ENCODE peak calls at places on chromosomes 11 and 22, in seven cellular contexts. D, B, M, C, L, K and A are unnamed samples.

GRCh38 chr11:111378773-111379499 is at the start of gene POU2AF1:
- DNase-seq in D (no peak), B (peak), M (no peak), C (peak), L (no peak), K (peak), A (no peak)

GRCh38 chr22:37802310-37803194 is 5.2 kb upstream of the GCAT start:
- DNase-seq in D (no peak), B (no peak), M (peak), C (no peak), L (no peak), K (peak), A (no peak)

GRCh38 chr11:103906291-103906850 is 130.1 kb upstream of the DDI1 start:
- DNase-seq in D (no peak), B (no peak), M (no peak), C (no peak), L (no peak), K (no peak), A (no peak)

GRCh38 chr22:47201996-47202818 is 439.8 kb downstream of the TBC1D22A start:
- DNase-seq in D (no peak), B (no peak), M (no peak), C (no peak), L (no peak), K (no peak), A (no peak)

GRCh38 chr22:49545606-49546005 is 282.1 kb downstream of the BRD1 start:
- DNase-seq in D (no peak), B (no peak), M (no peak), C (no peak), L (peak), K (no peak), A (no peak)

GRCh38 chr11:13668957-13669521 is 571 bp downstream of the FAR1 start:
- DNase-seq in D (no peak), B (peak), M (peak), C (peak), L (peak), K (peak), A (no peak)

GRCh38 chr11:44316388-44317240 is 6.7 kb upstream of the ALX4 start:
- DNase-seq in D (peak), B (no peak), M (peak), C (no peak), L (peak), K (no peak), A (no peak)

GRCh38 chr11:66361502-66361941 is 10.0 kb downstream of the SLC29A2 start:
- DNase-seq in D (no peak), B (no peak), M (no peak), C (no peak), L (peak), K (no peak), A (no peak)

GRCh38 chr22:37162221-37163095 is 12.7 kb upstream of the IL2RB start:
- DNase-seq in D (no peak), B (peak), M (peak), C (peak), L (no peak), K (no peak), A (no peak)

GRCh38 chr11:795638-796564 is 2.2 kb downstream of the SLC25A22 start:
- DNase-seq in D (peak), B (peak), M (peak), C (peak), L (no peak), K (peak), A (no peak)

GRCh38 chr22:49566141-49566541 is 261.5 kb downstream of the BRD1 start:
- DNase-seq in D (no peak), B (no peak), M (peak), C (no peak), L (peak), K (no peak), A (no peak)

GRCh38 chr22:44428941-44429615 is 69.0 kb downstream of the RTL6 start:
- DNase-seq in D (no peak), B (no peak), M (no peak), C (no peak), L (no peak), K (no peak), A (no peak)

GRCh38 chr11:43582837-43583462 is 97.6 kb upstream of the HSD17B12 start:
- DNase-seq in D (no peak), B (no peak), M (no peak), C (no peak), L (no peak), K (no peak), A (no peak)

GRCh38 chr11:110798231-110798630 is 86.0 kb upstream of the ARHGAP20 start:
- DNase-seq in D (no peak), B (no peak), M (no peak), C (no peak), L (no peak), K (no peak), A (no peak)

GRCh38 chr11:12196335-12196734 is 85.9 kb downstream of the MICAL2 start:
- DNase-seq in D (peak), B (peak), M (no peak), C (no peak), L (no peak), K (no peak), A (no peak)

GRCh38 chr11:74820763-74821162 is 72.1 kb downstream of the RNF169 start:
- DNase-seq in D (no peak), B (no peak), M (no peak), C (no peak), L (no peak), K (peak), A (no peak)

GRCh38 chr11:104772806-104773241 is 125.4 kb downstream of the CASP12 start:
- DNase-seq in D (no peak), B (no peak), M (no peak), C (no peak), L (no peak), K (peak), A (no peak)

GRCh38 chr22:44158766-44159165 is 22.0 kb upstream of the PARVG start:
- DNase-seq in D (no peak), B (no peak), M (no peak), C (no peak), L (no peak), K (no peak), A (no peak)

GRCh38 chr11:117840881-117841581 is 16.5 kb upstream of the FXYD2 start:
- DNase-seq in D (peak), B (no peak), M (no peak), C (no peak), L (peak), K (no peak), A (peak)

GRCh38 chr22:39182478-39183030 is 30.1 kb upstream of the CBX7 start:
- DNase-seq in D (no peak), B (no peak), M (no peak), C (no peak), L (no peak), K (peak), A (no peak)

GRCh38 chr11:111357150-111358037 is 21.7 kb downstream of the POU2AF1 start:
- DNase-seq in D (no peak), B (peak), M (no peak), C (no peak), L (no peak), K (no peak), A (no peak)

GRCh38 chr11:17923213-17923612 is 89.6 kb downstream of the SERGEF start:
- DNase-seq in D (no peak), B (no peak), M (no peak), C (no peak), L (no peak), K (peak), A (no peak)

GRCh38 chr11:111155021-111155420 is 90.5 kb upstream of the POU2AF2 start:
- DNase-seq in D (no peak), B (no peak), M (no peak), C (no peak), L (no peak), K (no peak), A (no peak)

GRCh38 chr11:121575963-121576290 is 123.2 kb upstream of the SORL1-AS1 start:
- DNase-seq in D (no peak), B (no peak), M (no peak), C (no peak), L (no peak), K (no peak), A (no peak)

GRCh38 chr22:38452373-38453064 is 2.5 kb downstream of the KCNJ4 start:
- DNase-seq in D (peak), B (no peak), M (no peak), C (no peak), L (no peak), K (peak), A (no peak)

GRCh38 chr11:17771415-17771814 is 36.8 kb downstream of the KCNC1 start:
- DNase-seq in D (peak), B (no peak), M (no peak), C (no peak), L (peak), K (no peak), A (no peak)

GRCh38 chr11:45385844-45386243 is 99.7 kb upstream of the SYT13 start:
- DNase-seq in D (no peak), B (no peak), M (no peak), C (peak), L (no peak), K (no peak), A (no peak)

GRCh38 chr11:12245091-12245490 is 132.3 kb upstream of the PARVA start:
- DNase-seq in D (no peak), B (no peak), M (no peak), C (no peak), L (no peak), K (no peak), A (no peak)

GRCh38 chr11:117795726-117796455 is 1.1 kb downstream of the DSCAML1 start:
- DNase-seq in D (no peak), B (no peak), M (no peak), C (no peak), L (no peak), K (no peak), A (no peak)

GRCh38 chr22:19743626-19744025 is 17.0 kb upstream of the TBX1 start:
- DNase-seq in D (no peak), B (no peak), M (no peak), C (no peak), L (no peak), K (no peak), A (no peak)

GRCh38 chr22:17213976-17214375 is 5.3 kb downstream of the ADA2 start:
- DNase-seq in D (no peak), B (peak), M (peak), C (peak), L (no peak), K (peak), A (no peak)

GRCh38 chr11:122108192-122108799 is 7.7 kb downstream of the BLID start:
- DNase-seq in D (no peak), B (peak), M (no peak), C (no peak), L (no peak), K (peak), A (no peak)

GRCh38 chr22:19825904-19826618 is 28.6 kb downstream of the GNB1L start:
- DNase-seq in D (peak), B (no peak), M (no peak), C (no peak), L (no peak), K (no peak), A (no peak)

DNA sequence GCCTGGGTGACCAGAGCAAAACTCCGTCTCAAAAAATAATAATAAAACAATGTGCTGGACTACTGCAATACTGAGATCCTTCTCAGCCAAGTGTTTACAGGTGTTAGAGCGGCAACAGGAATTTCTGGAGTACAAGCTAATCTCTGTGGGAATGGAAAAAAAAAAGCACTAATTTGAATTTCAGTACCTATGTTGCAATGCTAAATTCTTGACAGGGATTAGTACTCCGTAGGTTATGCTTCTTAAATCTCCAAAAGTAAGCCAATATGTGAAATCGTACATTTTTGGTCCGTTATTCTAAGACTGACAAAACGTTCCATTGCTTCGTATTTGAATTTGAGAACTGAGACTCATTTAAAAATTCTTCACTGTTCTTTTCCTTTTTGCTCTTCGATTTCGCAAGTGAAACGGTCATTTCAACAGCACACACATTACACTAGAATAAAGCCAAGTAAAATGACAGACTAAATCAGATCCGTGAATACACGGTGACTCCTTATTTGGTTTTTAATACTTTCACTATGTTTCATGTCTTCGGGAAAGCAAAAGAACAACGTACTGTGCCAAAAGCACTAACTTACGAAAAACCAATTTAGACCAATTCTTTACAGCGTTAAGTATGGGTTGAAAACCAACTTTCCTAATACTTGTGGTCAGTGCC is 969 bp downstream of the ATL3 start:
- DNase-seq in D (no peak), B (peak), M (no peak), C (no peak), L (no peak), K (peak), A (no peak)
- TF ChIP-seq CTCF in D (no peak), B (no peak), M (no peak), C (no peak), L (no peak), K (no peak), A (no peak)

DNA sequence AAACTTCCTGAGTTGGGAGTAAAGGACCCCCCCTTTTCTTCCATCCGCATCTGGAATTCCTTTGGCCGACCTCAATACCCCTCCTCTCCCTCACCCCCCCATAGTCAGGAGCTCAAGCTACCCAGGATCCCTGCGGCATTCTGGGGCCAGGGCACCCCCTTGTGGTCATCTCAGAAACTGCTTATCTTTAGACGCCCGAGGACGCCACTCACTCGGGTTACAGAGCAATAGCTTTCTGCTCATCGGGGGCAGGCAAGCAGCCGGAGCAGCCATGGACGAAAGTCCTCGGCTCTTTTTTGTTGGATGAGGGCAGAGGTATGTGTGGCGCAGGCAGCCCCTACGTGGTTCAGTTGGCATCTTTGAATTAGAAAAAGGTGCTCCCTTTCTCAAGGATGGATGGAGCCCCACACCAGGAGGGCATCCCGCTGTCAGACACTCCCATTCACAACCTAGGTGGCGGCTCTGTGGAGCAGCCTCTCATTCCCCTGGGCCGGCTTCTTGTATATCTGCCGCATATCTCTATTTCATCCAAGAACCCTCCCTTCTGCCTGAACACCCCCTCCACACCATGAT is 2.3 kb downstream of the C1QTNF5 start:
- DNase-seq in D (peak), B (peak), M (peak), C (peak), L (no peak), K (peak), A (peak)
- TF ChIP-seq CTCF in D (peak), B (peak), M (peak), C (peak), L (peak), K (peak), A (peak)

GRCh38 chr11:10984250-10984649 is 126.4 kb upstream of the ZBED5 start:
- DNase-seq in D (no peak), B (no peak), M (no peak), C (no peak), L (no peak), K (no peak), A (no peak)

GRCh38 chr11:10978189-10978588 is 120.3 kb upstream of the ZBED5 start:
- DNase-seq in D (no peak), B (no peak), M (no peak), C (no peak), L (no peak), K (no peak), A (no peak)

GRCh38 chr11:10979529-10979928 is 121.7 kb upstream of the ZBED5 start:
- DNase-seq in D (no peak), B (peak), M (no peak), C (no peak), L (no peak), K (no peak), A (no peak)

GRCh38 chr11:10984742-10985141 is 126.9 kb upstream of the ZBED5 start:
- DNase-seq in D (no peak), B (no peak), M (no peak), C (no peak), L (no peak), K (no peak), A (no peak)

DNA sequence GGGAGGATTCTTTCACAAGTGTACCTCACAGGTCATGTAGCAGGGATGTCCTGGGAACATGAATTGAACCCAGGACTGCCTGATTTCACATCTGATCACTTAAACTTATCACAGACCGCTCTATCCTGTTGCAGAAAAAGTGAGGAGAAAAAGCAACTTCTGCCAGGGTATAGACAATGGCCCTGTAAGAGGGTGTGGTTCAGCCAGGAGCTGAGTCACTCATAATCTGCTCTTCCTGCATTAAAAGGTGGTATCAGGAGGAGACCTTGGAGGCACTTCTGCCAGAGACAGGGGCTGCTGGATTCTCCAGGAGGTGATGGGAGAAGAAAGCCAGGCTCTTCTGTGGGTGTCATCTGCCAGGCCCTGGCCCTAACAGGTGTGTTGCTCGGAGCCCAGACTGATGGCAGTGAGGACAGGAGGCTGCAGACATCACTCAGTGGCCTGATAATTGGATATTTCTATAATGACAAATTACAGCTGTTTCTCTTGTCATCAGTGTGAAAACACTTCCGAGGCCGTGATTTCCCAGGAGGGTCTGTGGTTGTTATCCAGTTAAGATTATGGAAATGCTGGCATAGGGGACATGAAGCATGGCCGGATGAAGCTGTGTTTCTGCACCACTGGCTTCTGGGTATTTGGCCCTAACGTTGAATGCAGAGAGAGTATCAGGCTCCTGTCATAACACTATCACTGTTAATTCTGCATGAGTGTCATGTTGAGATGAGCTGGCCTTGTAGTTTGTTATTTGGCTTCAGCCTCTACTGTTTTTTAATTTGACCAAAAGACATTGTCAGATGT is 125.0 kb upstream of the ZBED5 start:
- DNase-seq in D (no peak), B (no peak), M (no peak), C (no peak), L (no peak), K (peak), A (no peak)
- TF ChIP-seq CTCF in D (no peak), B (no peak), M (no peak), C (no peak), L (no peak), K (no peak), A (no peak)

GRCh38 chr11:33258631-33259184 is 1.5 kb downstream of the HIPK3 start:
- DNase-seq in D (no peak), B (no peak), M (no peak), C (no peak), L (no peak), K (peak), A (no peak)

GRCh38 chr11:33257160-33257896 is at the start of gene HIPK3:
- DNase-seq in D (peak), B (peak), M (peak), C (peak), L (peak), K (peak), A (peak)

GRCh38 chr11:33259869-33260268 is 2.7 kb downstream of the HIPK3 start:
- DNase-seq in D (no peak), B (no peak), M (no peak), C (no peak), L (no peak), K (no peak), A (no peak)

GRCh38 chr11:33256808-33257159 is 397 bp upstream of the HIPK3 start:
- DNase-seq in D (no peak), B (no peak), M (no peak), C (no peak), L (no peak), K (no peak), A (no peak)

GRCh38 chr11:33257897-33258630 is 883 bp downstream of the HIPK3 start:
- DNase-seq in D (peak), B (peak), M (peak), C (peak), L (peak), K (peak), A (peak)
- TF ChIP-seq CTCF in D (peak), B (peak), M (peak), C (peak), L (no peak), K (no peak), A (peak)

GRCh38 chr11:123487157-123487744 is 57.2 kb downstream of the GRAMD1B start:
- DNase-seq in D (no peak), B (no peak), M (no peak), C (no peak), L (no peak), K (no peak), A (no peak)

GRCh38 chr11:123491241-123491640 is 61.2 kb downstream of the GRAMD1B start:
- DNase-seq in D (no peak), B (no peak), M (no peak), C (no peak), L (no peak), K (no peak), A (no peak)

GRCh38 chr11:123493393-123494063 is 63.5 kb downstream of the GRAMD1B start:
- DNase-seq in D (no peak), B (no peak), M (no peak), C (no peak), L (no peak), K (no peak), A (no peak)

GRCh38 chr11:123494195-123495050 is 64.4 kb downstream of the GRAMD1B start:
- DNase-seq in D (no peak), B (no peak), M (no peak), C (no peak), L (no peak), K (peak), A (no peak)

GRCh38 chr11:123490527-123490926 is 60.5 kb downstream of the GRAMD1B start:
- DNase-seq in D (no peak), B (no peak), M (no peak), C (no peak), L (no peak), K (no peak), A (no peak)
- TF ChIP-seq CTCF in D (no peak), B (no peak), M (no peak), C (no peak), L (no peak), K (no peak), A (no peak)

GRCh38 chr11:70229737-70230136 is 26.6 kb downstream of the FADD start:
- DNase-seq in D (no peak), B (no peak), M (no peak), C (no peak), L (no peak), K (no peak), A (no peak)

GRCh38 chr11:70230840-70231710 is 28.0 kb downstream of the FADD start:
- DNase-seq in D (no peak), B (no peak), M (no peak), C (no peak), L (no peak), K (no peak), A (no peak)

GRCh38 chr11:70225629-70226582 is 22.8 kb downstream of the FADD start:
- DNase-seq in D (no peak), B (no peak), M (no peak), C (no peak), L (no peak), K (peak), A (no peak)

GRCh38 chr11:70230151-70230839 is 27.2 kb downstream of the FADD start:
- DNase-seq in D (no peak), B (no peak), M (no peak), C (no peak), L (no peak), K (no peak), A (no peak)

GRCh38 chr11:70226967-70227366 is 23.9 kb downstream of the FADD start:
- DNase-seq in D (no peak), B (no peak), M (no peak), C (no peak), L (no peak), K (no peak), A (no peak)
- TF ChIP-seq CTCF in D (no peak), B (peak), M (no peak), C (no peak), L (peak), K (peak), A (peak)